ENCODE peak calls at places on chromosomes 4 and X, in six cellular contexts. S, T, A, H, L and B are unnamed samples.

GRCh38 chrX:100654256-100654655 is 10.3 kb downstream of the SRPX2 start:
- DNase-seq in A (peak), T (no peak), H (peak), L (no peak), S (no peak), B (no peak)

GRCh38 chr4:87268401-87268800 is 48.0 kb upstream of the KLHL8 start:
- DNase-seq in A (no peak), S (no peak), L (no peak), T (no peak), H (no peak), B (no peak)

GRCh38 chrX:13659057-13659456 is 6.1 kb downstream of the TCEANC start:
- DNase-seq in S (no peak), A (peak), L (peak), T (no peak), H (peak), B (peak)

GRCh38 chr4:3324093-3324815 is 31.4 kb downstream of the RGS12 start:
- DNase-seq in H (no peak), L (no peak), A (no peak), T (peak), S (no peak), B (no peak)

GRCh38 chr4:159946983-159947645 is 844.2 kb downstream of the RAPGEF2 start:
- DNase-seq in L (peak), A (peak), H (peak), S (no peak), T (no peak), B (no peak)

GRCh38 chr4:11438647-11439046 is 10.0 kb upstream of the HS3ST1 start:
- DNase-seq in L (no peak), A (peak), H (no peak), T (no peak), S (no peak), B (no peak)

GRCh38 chrX:21905976-21906375 is 34.5 kb upstream of the SMS start:
- DNase-seq in A (no peak), T (no peak), L (no peak), H (no peak), S (no peak), B (no peak)

GRCh38 chrX:136271300-136271699 is 20.1 kb upstream of the MAP7D3 start:
- DNase-seq in L (no peak), H (no peak), T (no peak), S (no peak), A (no peak), B (no peak)

GRCh38 chrX:119726900-119727555 is 31.4 kb upstream of the SOWAHD start:
- DNase-seq in S (no peak), L (no peak), H (no peak), T (no peak), A (peak), B (no peak)

DNA sequence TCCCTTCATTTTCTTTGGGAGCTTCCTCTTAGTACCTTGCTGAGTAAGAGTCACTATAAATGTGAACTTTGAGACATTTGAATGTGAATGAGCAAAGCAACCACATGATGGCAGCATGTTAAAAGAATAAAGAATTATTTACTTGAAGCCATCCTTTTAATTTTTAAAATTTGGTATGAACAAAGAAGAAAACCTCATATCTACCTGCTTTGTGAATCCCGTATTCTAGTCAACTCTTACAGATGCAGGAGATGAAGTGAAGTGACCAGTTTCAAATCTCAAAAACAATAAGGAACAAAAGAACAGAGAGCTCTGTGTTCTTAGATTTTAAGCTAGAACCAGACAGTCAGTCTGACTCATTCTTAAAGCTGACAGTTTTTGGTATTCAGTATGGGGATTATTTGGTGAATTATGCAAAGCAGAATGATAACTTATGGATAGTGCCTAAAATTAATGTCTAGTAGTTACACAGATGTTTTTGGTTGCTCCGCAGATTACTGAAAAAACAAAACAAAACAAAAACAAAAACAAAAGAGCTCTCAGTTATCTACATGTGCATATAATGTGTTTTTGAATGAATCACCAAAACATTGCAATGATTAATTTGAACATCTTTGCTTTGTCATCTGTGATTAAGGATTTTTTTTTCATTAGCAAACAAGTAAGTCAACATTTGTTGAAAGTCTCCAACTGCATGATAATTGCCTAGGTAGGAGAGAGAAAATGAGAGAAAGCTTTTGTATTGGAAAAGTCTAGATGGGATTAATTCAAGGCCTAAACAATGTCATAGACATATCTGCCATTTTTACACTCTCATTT is 48.2 kb upstream of the H2AZ1 start:
- DNase-seq in A (peak), H (peak), T (no peak), S (no peak), L (peak), B (peak)
- TF ChIP-seq CTCF in A (peak), H (peak), T (no peak), S (peak), L (peak), B (peak)

GRCh38 chrX:124098089-124098488 is 136.6 kb downstream of the STAG2 start:
- DNase-seq in S (no peak), T (no peak), A (peak), L (peak), H (peak), B (peak)
- TF ChIP-seq CTCF in S (peak), T (no peak), A (peak), L (peak), H (peak), B (peak)

GRCh38 chr4:7312691-7313090 is 120.4 kb downstream of the SORCS2 start:
- DNase-seq in L (no peak), H (no peak), A (no peak), S (no peak), T (no peak), B (no peak)

GRCh38 chr4:7309176-7309575 is 116.8 kb downstream of the SORCS2 start:
- DNase-seq in L (no peak), A (no peak), H (no peak), T (no peak), S (no peak), B (no peak)

GRCh38 chr4:7309636-7310035 is 117.3 kb downstream of the SORCS2 start:
- DNase-seq in A (no peak), T (no peak), S (no peak), H (no peak), L (no peak), B (no peak)

GRCh38 chr4:7307391-7308099 is 115.2 kb downstream of the SORCS2 start:
- DNase-seq in S (no peak), H (no peak), T (no peak), L (no peak), A (no peak), B (no peak)

DNA sequence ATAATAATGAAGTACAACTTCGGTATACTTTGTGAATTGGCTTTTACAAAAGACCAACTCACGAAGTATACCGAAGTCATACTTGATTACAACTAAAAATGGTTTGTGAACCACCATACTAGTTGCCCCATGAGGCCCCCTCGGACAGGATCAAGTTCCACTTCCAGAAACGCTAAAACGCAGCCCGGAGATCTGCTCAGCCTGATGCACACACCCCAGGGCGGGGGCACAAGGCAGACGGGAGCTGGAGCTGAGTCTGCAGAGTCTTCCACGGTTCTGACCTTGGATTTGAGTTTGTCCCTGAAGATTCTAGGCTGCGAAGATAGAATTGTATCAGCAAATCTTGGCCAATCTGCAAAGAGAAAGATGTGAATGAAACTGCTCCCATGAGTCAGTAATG is 118.1 kb downstream of the SORCS2 start:
- DNase-seq in L (no peak), H (no peak), S (no peak), T (no peak), A (no peak), B (no peak)
- TF ChIP-seq CTCF in L (no peak), H (no peak), S (no peak), T (no peak), A (no peak), B (no peak)

GRCh38 chrX:133045986-133046385 is 50.9 kb downstream of the USP26 start:
- DNase-seq in H (peak), L (no peak), A (peak), S (no peak), T (no peak), B (no peak)
- TF ChIP-seq CTCF in H (peak), L (peak), A (peak), S (no peak), T (no peak), B (no peak)

DNA sequence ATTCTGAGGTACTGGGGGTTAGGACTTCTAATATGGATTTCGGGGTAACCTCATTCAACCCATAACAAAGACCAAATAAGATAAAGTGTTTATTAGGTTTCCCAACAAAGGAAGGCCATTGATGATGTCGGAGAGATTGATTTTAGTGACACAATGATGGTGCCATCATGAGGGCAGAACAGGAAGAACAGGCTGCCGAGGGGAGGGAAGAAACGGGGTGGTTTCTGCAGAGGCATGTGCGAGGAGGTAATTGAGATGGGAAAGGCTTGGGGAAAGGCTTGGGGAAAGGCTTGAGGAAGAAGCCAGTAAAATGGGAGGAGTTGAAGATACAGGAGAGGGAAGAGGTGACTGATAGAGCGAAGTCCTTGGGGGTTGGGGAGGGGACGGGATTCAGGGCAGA is 6.2 kb downstream of the HPSE start:
- DNase-seq in A (no peak), H (no peak), L (no peak), S (no peak), T (peak), B (no peak)
- TF ChIP-seq CTCF in A (no peak), H (peak), L (no peak), S (no peak), T (no peak), B (no peak)

GRCh38 chr4:22268350-22269025 is 247.4 kb downstream of the ADGRA3 start:
- DNase-seq in A (peak), T (no peak), S (no peak), H (no peak), L (no peak), B (no peak)

GRCh38 chr4:22264261-22264660 is 251.6 kb downstream of the ADGRA3 start:
- DNase-seq in S (no peak), H (no peak), A (no peak), T (no peak), L (no peak), B (no peak)
- TF ChIP-seq CTCF in S (no peak), H (no peak), A (no peak), T (no peak), L (no peak), B (no peak)

GRCh38 chr4:138500869-138501268 is 258.7 kb upstream of the SLC7A11 start:
- DNase-seq in T (no peak), S (no peak), A (no peak), H (no peak), L (no peak), B (no peak)

GRCh38 chr4:138499627-138500026 is 257.5 kb upstream of the SLC7A11 start:
- DNase-seq in T (peak), A (no peak), L (no peak), S (no peak), H (no peak), B (no peak)

GRCh38 chr4:138492178-138492577 is 250.0 kb upstream of the SLC7A11 start:
- DNase-seq in A (no peak), L (no peak), H (no peak), S (no peak), T (no peak), B (no peak)

GRCh38 chr4:138494931-138495330 is 252.8 kb upstream of the SLC7A11 start:
- DNase-seq in T (peak), A (peak), H (peak), S (no peak), L (peak), B (peak)
- TF ChIP-seq CTCF in T (no peak), A (peak), H (peak), S (no peak), L (peak), B (peak)

DNA sequence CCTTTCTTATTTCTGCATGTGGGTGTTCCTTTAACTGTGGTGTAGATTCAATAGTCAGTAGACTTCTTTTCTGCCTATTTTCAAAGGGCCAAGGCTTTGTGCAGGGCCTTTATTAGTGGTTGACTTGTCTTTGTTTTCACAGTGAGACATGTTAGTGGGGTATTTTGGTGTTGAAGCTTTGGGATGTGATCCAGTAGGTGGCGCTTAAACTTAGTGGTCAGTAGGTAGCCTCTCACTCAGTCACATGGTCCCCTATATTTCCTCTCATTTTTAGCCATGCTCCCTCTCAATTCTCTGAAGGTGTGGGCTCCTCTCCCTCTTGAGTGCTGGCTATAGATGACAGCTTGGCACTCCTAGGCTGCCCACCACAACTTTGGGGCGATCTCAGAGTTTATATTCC is 23.4 kb upstream of the SLC10A7 start:
- DNase-seq in S (no peak), L (peak), H (peak), A (peak), T (peak), B (no peak)
- TF ChIP-seq CTCF in S (no peak), L (peak), H (peak), A (peak), T (peak), B (peak)

GRCh38 chrX:106037835-106038473 is 573 bp downstream of the SERPINA7 start:
- DNase-seq in L (no peak), S (no peak), A (no peak), H (no peak), T (no peak), B (no peak)

GRCh38 chrX:106042296-106042695 is 3.8 kb upstream of the SERPINA7 start:
- DNase-seq in T (no peak), H (no peak), A (no peak), S (no peak), L (no peak), B (no peak)

GRCh38 chrX:106036716-106037115 is 1.8 kb downstream of the SERPINA7 start:
- DNase-seq in T (no peak), H (no peak), A (no peak), S (no peak), L (no peak), B (no peak)

GRCh38 chrX:106038625-106039024 is at the start of gene SERPINA7:
- DNase-seq in H (no peak), A (no peak), T (no peak), L (no peak), S (no peak), B (no peak)

GRCh38 chrX:106039920-106040319 is 1.4 kb upstream of the SERPINA7 start:
- DNase-seq in H (no peak), S (no peak), A (peak), T (peak), L (no peak), B (no peak)
- TF ChIP-seq CTCF in H (peak), S (peak), A (peak), T (no peak), L (peak), B (no peak)

GRCh38 chrX:132615396-132616131 is 126.7 kb upstream of the MBNL3 start:
- DNase-seq in H (peak), A (peak), T (peak), L (peak), S (no peak), B (no peak)
- TF ChIP-seq CTCF in H (peak), A (peak), T (peak), L (peak), S (peak), B (peak)